ENCODE peak calls at places on chromosomes 2 and 18, in eight cellular contexts. P, W, H, I, T, B, X and Y are unnamed samples.

GRCh38 chr2:201558232-201558631 is 85.1 kb downstream of the TMEM237 start:
- DNase-seq in P (no peak), W (peak), H (peak), I (no peak), T (no peak), B (no peak), X (no peak), Y (no peak)

GRCh38 chr18:22840606-22841144 is 92.5 kb upstream of the RBBP8 start:
- DNase-seq in P (no peak), W (no peak), H (no peak), I (no peak), T (no peak), B (no peak), X (no peak), Y (no peak)

GRCh38 chr18:6781179-6781714 is 51.7 kb downstream of the ARHGAP28 start:
- DNase-seq in P (no peak), W (no peak), H (no peak), I (no peak), T (no peak), B (no peak), X (no peak), Y (no peak)

GRCh38 chr2:235860111-235860510 is 308.1 kb downstream of the GBX2 start:
- DNase-seq in P (no peak), W (no peak), H (no peak), I (no peak), T (no peak), B (no peak), X (no peak), Y (no peak)

GRCh38 chr2:136247204-136247990 is 129.4 kb upstream of the CXCR4 start:
- DNase-seq in P (no peak), W (no peak), H (peak), I (no peak), T (no peak), B (no peak), X (no peak), Y (no peak)

GRCh38 chr2:170966648-170967396 is 37.8 kb downstream of the GORASP2 start:
- DNase-seq in P (no peak), W (peak), H (no peak), I (no peak), T (no peak), B (no peak), X (no peak), Y (no peak)

GRCh38 chr18:45730832-45731545 is 7.0 kb downstream of the SLC14A1 start:
- DNase-seq in P (no peak), W (no peak), H (peak), I (no peak), T (no peak), B (no peak), X (no peak), Y (no peak)

GRCh38 chr2:238763471-238763995 is 84.4 kb upstream of the TWIST2 start:
- DNase-seq in P (no peak), W (no peak), H (no peak), I (no peak), T (no peak), B (no peak), X (no peak), Y (no peak)

GRCh38 chr2:150020221-150020620 is 432.6 kb upstream of the MMADHC start:
- DNase-seq in P (no peak), W (no peak), H (peak), I (no peak), T (no peak), B (no peak), X (no peak), Y (no peak)